ENCODE peak calls at places on chromosomes 7 and 10, in four cellular contexts. Z, D, N and G are unnamed samples. For H3K36me3, the result is how much of the 10 kb centered on the place peaks cover.

GRCh38 chr7:44999245-45000095 is 531 bp upstream of the CCM2 start:
- DNase-seq in Z (peak), D (peak), N (peak), G (peak)

GRCh38 chr7:22280031-22280430 is 76.9 kb downstream of the RAPGEF5 start:
- DNase-seq in D (no peak), Z (no peak), N (no peak), G (no peak)

GRCh38 chr7:158812684-158813083 is 16.6 kb downstream of the ESYT2 start:
- DNase-seq in N (no peak), D (no peak), Z (no peak), G (no peak)

GRCh38 chr7:102404005-102404861 is 8.1 kb downstream of the PRKRIP1 start:
- DNase-seq in Z (peak), N (peak), D (peak), G (peak)

GRCh38 chr10:18254086-18254485 is 113.9 kb downstream of the CACNB2 start:
- DNase-seq in D (peak), N (no peak), Z (no peak), G (peak)

GRCh38 chr10:126639084-126639483 is 31.4 kb downstream of the C10orf90 start:
- DNase-seq in D (peak), Z (no peak), N (no peak), G (no peak)

GRCh38 chr7:27409776-27410175 is 167.2 kb downstream of the EVX1 start:
- DNase-seq in Z (peak), D (peak), N (peak), G (no peak)

GRCh38 chr10:124611738-124612137 is 132.4 kb downstream of the FAM53B start:
- DNase-seq in D (no peak), N (no peak), Z (no peak), G (no peak)

GRCh38 chr7:31995134-31995533 is 75.1 kb downstream of the PDE1C start:
- DNase-seq in Z (peak), N (no peak), D (no peak), G (no peak)

GRCh38 chr10:76074659-76075058 is 643.2 kb downstream of the LRMDA start:
- DNase-seq in D (no peak), N (no peak), Z (no peak), G (no peak)

GRCh38 chr7:45881759-45882464 is 6.4 kb upstream of the IGFBP1 start:
- DNase-seq in N (peak), Z (no peak), D (peak), G (peak)

GRCh38 chr10:110137142-110137545 is 70.3 kb upstream of the MXI1 start:
- DNase-seq in N (peak), D (peak), Z (peak), G (peak)

GRCh38 chr7:121327671-121328070 is 1.1 kb upstream of the WNT16 start:
- DNase-seq in Z (no peak), N (no peak), D (no peak), G (no peak)

GRCh38 chr7:47485640-47486435 is 96.1 kb downstream of the TNS3 start:
- DNase-seq in N (peak), D (peak), Z (peak), G (no peak)

GRCh38 chr10:15370741-15371701 is at the start of gene FAM171A1:
- DNase-seq in N (peak), D (peak), Z (peak), G (peak)

GRCh38 chr7:99203092-99203491 is 4.8 kb downstream of the KPNA7 start:
- DNase-seq in Z (no peak), D (no peak), N (no peak), G (no peak)

GRCh38 chr7:135942614-135943013 is 34.5 kb downstream of the MTPN start:
- DNase-seq in N (no peak), Z (no peak), D (no peak), G (no peak)

GRCh38 chr7:50588937-50589336 is 23.7 kb upstream of the DDC start:
- DNase-seq in D (no peak), Z (no peak), N (no peak), G (no peak)

GRCh38 chr10:59319854-59320253 is 42.5 kb downstream of the FAM13C start:
- DNase-seq in Z (no peak), N (no peak), D (no peak), G (no peak)

GRCh38 chr7:108384721-108385483 is 71.3 kb downstream of the NRCAM start:
- DNase-seq in N (no peak), Z (peak), D (no peak), G (no peak)

GRCh38 chr7:128841961-128842673 is 11.9 kb downstream of the FLNC start:
- DNase-seq in Z (peak), N (peak), D (peak), G (peak)

GRCh38 chr7:6279341-6279740 is 6.9 kb upstream of the CYTH3 start:
- DNase-seq in Z (no peak), N (no peak), D (no peak), G (no peak)

GRCh38 chr10:96505150-96506136 is 8.3 kb downstream of the TLL2 start:
- DNase-seq in D (peak), Z (no peak), N (no peak), G (no peak)

GRCh38 chr7:56218510-56218909 is 102.3 kb upstream of the NUPR2 start:
- DNase-seq in N (no peak), Z (no peak), D (no peak), G (no peak)

GRCh38 chr7:45576249-45576929 is 2.2 kb downstream of the ADCY1 start:
- DNase-seq in D (no peak), N (no peak), Z (no peak), G (no peak)

GRCh38 chr7:112571852-112572607 is 91.2 kb downstream of the LSMEM1 start:
- DNase-seq in N (no peak), Z (peak), D (no peak), G (no peak)

GRCh38 chr7:44052771-44053365 is 8.4 kb downstream of the DBNL start:
- DNase-seq in D (no peak), N (no peak), Z (no peak), G (no peak)

GRCh38 chr7:150951181-150951520 is 27.0 kb downstream of the KCNH2 start:
- DNase-seq in D (no peak), Z (no peak), N (no peak), G (no peak)

GRCh38 chr10:653991-654646 is 35.3 kb downstream of the DIP2C start:
- DNase-seq in N (peak), Z (no peak), D (peak), G (no peak)

GRCh38 chr7:148110097-148110868 is 480.3 kb upstream of the C7orf33 start:
- DNase-seq in Z (peak), D (no peak), N (no peak), G (no peak)

GRCh38 chr7:98073047-98073446 is 33.6 kb upstream of the LMTK2 start:
- DNase-seq in D (no peak), N (no peak), Z (no peak), G (no peak)

GRCh38 chr10:23656735-23657134 is 217.9 kb downstream of the OTUD1 start:
- DNase-seq in N (peak), Z (peak), D (no peak), G (no peak)

GRCh38 chr7:46811529-46811928 is 770.4 kb downstream of the TNS3 start:
- DNase-seq in N (peak), Z (peak), D (peak), G (peak)

GRCh38 chr7:2287742-2288141 is 26.5 kb downstream of the SNX8 start:
- DNase-seq in Z (no peak), D (no peak), N (no peak), G (no peak)

GRCh38 chr7:100803398-100804161 is 23.7 kb downstream of the EPHB4 start:
- DNase-seq in D (peak), N (peak), Z (peak), G (peak)
- H3K36me3 ChIP-seq in D (under half), N (under half), Z (under half), G (under half)

GRCh38 chr7:40306596-40306995 is 171.8 kb downstream of the SUGCT start:
- DNase-seq in D (peak), Z (peak), N (peak), G (peak)
- H3K9ac ChIP-seq in D (no peak), Z (no peak), N (peak), G (no peak)

DNA sequence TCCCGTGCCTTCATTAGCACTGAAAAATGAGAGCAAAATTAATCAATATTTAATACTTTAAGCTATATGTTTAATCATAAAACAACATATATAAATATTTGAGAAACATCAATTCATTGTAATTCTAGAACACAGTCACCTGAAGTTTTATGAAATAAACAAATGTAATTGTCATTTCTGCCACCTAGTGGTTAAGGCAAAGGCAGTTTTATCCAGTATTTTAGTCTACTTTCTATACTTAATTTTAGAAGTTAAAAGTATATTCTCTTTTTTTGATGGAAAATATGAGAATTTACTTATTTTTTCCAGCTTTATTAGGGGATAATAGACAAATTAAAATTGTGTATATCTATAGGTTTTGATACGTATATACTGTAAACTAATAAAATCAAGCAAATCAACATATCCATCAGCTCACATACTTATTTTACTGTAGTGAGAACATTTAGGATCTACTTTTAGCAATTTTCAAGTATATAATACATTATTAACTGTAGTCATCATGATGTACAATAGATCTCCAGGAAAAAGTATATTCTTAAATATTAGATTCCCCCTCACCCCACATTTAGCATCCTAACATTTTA is 16.9 kb downstream of the PCGF6 start:
- DNase-seq in Z (peak), D (peak), N (peak), G (peak)
- H3K36me3 ChIP-seq in Z (under half), D (under half), N (half or more), G (under half)

GRCh38 chr10:33398796-33399195 is 64.3 kb upstream of the NRP1 start:
- DNase-seq in Z (no peak), D (no peak), N (no peak), G (no peak)

GRCh38 chr10:33392706-33393105 is 58.2 kb upstream of the NRP1 start:
- DNase-seq in Z (no peak), N (no peak), D (no peak), G (no peak)

GRCh38 chr10:33396938-33397337 is 62.5 kb upstream of the NRP1 start:
- DNase-seq in N (no peak), D (no peak), Z (no peak), G (no peak)

GRCh38 chr10:33391611-33392010 is 57.1 kb upstream of the NRP1 start:
- DNase-seq in N (no peak), Z (no peak), D (peak), G (peak)

GRCh38 chr10:33396279-33396678 is 61.8 kb upstream of the NRP1 start:
- DNase-seq in Z (no peak), D (no peak), N (no peak), G (no peak)
- H3K9ac ChIP-seq in Z (no peak), D (no peak), N (no peak), G (no peak)

GRCh38 chr10:131092876-131093275 is 218.6 kb downstream of the TCERG1L start:
- DNase-seq in Z (no peak), N (no peak), D (no peak), G (no peak)

GRCh38 chr10:131094406-131095108 is 217.0 kb downstream of the TCERG1L start:
- DNase-seq in N (no peak), D (no peak), Z (peak), G (no peak)

GRCh38 chr10:131095109-131095580 is 216.4 kb downstream of the TCERG1L start:
- DNase-seq in D (no peak), N (no peak), Z (no peak), G (no peak)

GRCh38 chr10:131093346-131093745 is 218.2 kb downstream of the TCERG1L start:
- DNase-seq in N (no peak), Z (no peak), D (no peak), G (no peak)

DNA sequence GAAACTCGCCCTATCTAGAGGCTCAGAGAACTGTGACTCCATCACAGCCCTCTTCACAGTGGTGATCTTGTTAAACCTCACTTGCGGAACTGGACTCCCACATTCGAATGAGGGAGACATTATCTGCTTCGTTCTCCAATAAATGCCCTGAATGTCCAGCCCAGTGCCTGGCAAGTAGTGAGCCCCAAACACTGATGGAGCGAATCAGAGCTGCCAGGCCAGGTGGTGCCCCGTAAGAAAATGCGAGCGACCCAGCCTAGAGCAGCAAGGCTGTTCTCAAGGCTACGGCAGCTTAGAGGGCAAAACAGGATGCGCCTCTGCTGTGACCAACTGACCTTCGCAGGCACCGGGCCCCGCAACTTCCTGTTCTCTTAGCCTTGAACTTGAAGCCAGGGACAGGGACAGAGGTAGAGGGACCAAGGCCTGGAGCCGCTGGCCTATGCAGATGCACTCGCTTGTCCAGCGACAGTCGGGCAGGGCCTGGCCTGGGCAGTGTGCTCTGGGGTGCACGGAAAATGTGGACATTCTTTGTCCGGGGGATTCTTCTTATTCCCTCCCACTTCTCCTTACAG is 217.6 kb downstream of the TCERG1L start:
- DNase-seq in D (no peak), Z (no peak), N (no peak), G (no peak)
- H3K36me3 ChIP-seq in D (under half), Z (under half), N (under half), G (under half)

GRCh38 chr7:57423768-57424167 is 26.2 kb upstream of the ZNF716 start:
- DNase-seq in N (no peak), D (no peak), Z (no peak), G (peak)
- H3K9ac ChIP-seq in N (no peak), D (no peak), Z (no peak), G (no peak)

DNA sequence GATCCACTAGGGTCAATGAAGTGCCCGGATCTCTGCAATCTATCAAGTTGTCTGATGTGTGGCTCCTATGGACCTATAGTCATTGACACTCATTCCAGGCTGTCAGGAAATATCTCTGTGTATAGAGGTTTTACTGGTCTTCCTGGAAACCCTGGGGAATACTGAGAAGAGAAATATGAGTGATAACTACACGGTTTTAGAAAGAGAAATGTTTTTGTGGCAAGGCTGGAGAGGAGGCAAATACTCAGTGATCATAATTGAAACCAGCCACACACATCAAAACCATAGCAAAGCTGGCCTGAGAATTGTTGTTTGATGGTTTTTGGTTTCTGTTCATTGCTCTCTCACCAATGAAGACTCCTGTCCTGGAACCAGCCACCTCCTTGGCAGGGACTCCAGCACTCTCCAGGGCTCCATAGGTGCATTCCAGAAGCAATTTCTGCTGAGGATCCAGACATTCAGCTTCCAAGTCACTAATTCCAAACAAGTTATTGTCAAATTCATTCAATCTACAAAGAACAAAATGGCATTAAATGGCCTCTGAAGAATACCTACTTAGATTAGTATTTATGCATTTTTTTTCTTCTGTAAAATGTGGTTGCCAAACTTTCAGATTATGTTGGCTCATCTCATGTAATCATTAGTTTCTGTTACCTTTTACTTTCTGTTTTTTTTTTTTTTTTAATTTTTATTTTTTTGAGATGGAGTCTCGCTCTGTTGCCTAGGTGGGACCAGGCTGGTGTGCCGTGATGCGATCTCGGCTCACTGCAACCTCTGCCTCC is 108.6 kb upstream of the ABI1 start:
- DNase-seq in D (no peak), N (no peak), Z (no peak), G (no peak)
- H3K36me3 ChIP-seq in D (under half), N (under half), Z (under half), G (under half)

GRCh38 chr10:131250454-131251145 is 60.9 kb downstream of the TCERG1L start:
- DNase-seq in N (no peak), D (no peak), Z (no peak), G (no peak)
- H3K9ac ChIP-seq in N (no peak), D (no peak), Z (no peak), G (no peak)

GRCh38 chr10:85259908-85260307 is 931.5 kb downstream of the CCSER2 start:
- DNase-seq in N (no peak), D (no peak), Z (no peak), G (no peak)
- H3K36me3 ChIP-seq in N (under half), D (under half), Z (under half), G (under half)